ENCODE peak calls at places on chromosomes 7 and 10, in ten cellular contexts. I is ACHN; H is stimulated activated CD8-positive, alpha-beta memory T cell treated with anti-CD3 and anti-CD28 coated beads, Interleukin-15, amount 100 ng/mL, for 24 hours; U is non-pigmented ciliary epithelial cell; Q is SHP77; V is occipital lobe; X is CD8-positive, alpha-beta T cell; Z is iPS DF 6.9; Y is naive thymus-derived CD8-positive, alpha-beta T cell; W is T-helper 2 cell. B is an unnamed sample.

GRCh38 chr7:135713836-135714470 is 14.0 kb downstream of the SLC13A4 start:
- DNase-seq in I (no peak), Y (no peak), H (no peak), Z (no peak), V (no peak), X (no peak), Q (no peak), W (no peak), U (no peak), B (no peak)

GRCh38 chr7:30472081-30472770 is 6.4 kb downstream of the NOD1 start:
- DNase-seq in Z (no peak), Y (no peak), X (no peak), U (no peak), V (no peak), W (no peak), I (no peak), Q (no peak), H (no peak), B (no peak)

GRCh38 chr7:121447191-121447920 is 51.2 kb upstream of the FAM3C start:
- DNase-seq in X (no peak), Q (no peak), H (no peak), U (no peak), Z (no peak), I (no peak), W (no peak), Y (no peak), V (no peak), B (no peak)

GRCh38 chr10:91412688-91413087 is 2.5 kb downstream of the HECTD2 start:
- DNase-seq in V (no peak), Y (no peak), Q (no peak), H (no peak), Z (no peak), W (no peak), I (no peak), U (no peak), X (no peak), B (no peak)

GRCh38 chr7:15554081-15554480 is 7.7 kb downstream of the AGMO start:
- DNase-seq in W (no peak), V (no peak), Y (no peak), I (peak; percentile 31), H (no peak), X (no peak), Q (no peak), Z (no peak), U (no peak), B (no peak)

GRCh38 chr7:70338061-70338460 is 739.8 kb downstream of the AUTS2 start:
- DNase-seq in X (no peak), I (no peak), Q (no peak), W (no peak), V (no peak), H (no peak), Z (no peak), U (no peak), Y (no peak), B (no peak)

GRCh38 chr10:34200355-34200901 is 614.7 kb downstream of the PARD3 start:
- DNase-seq in X (no peak), U (no peak), Y (no peak), Z (no peak), V (no peak), Q (no peak), H (no peak), W (no peak), I (no peak), B (peak; percentile 7)

GRCh38 chr7:152925412-152926147 is 166.0 kb downstream of the ACTR3B start:
- DNase-seq in Q (no peak), W (no peak), U (no peak), Z (peak; percentile 37), V (no peak), Y (no peak), X (no peak), I (no peak), H (no peak), B (no peak)

GRCh38 chr10:67818323-67818722 is 19.7 kb downstream of the DNAJC12 start:
- DNase-seq in U (no peak), W (no peak), Q (peak; percentile 35), V (no peak), Z (no peak), I (peak; percentile 90), Y (no peak), X (no peak), H (no peak), B (no peak)

GRCh38 chr7:142587578-142588191 is 161.6 kb upstream of the PRSS1 start:
- DNase-seq in W (no peak), I (peak; percentile 94), U (no peak), H (no peak), Y (peak; percentile 34), Z (peak; percentile 22), V (no peak), Q (peak; percentile 27), X (no peak), B (peak; percentile 80)

GRCh38 chr10:29096303-29096824 is 192.5 kb upstream of the LYZL1 start:
- DNase-seq in Z (no peak), H (no peak), X (no peak), Y (no peak), V (no peak), Q (no peak), W (no peak), I (no peak), U (no peak), B (no peak)

GRCh38 chr10:13969792-13970140 is 361.0 kb downstream of the FRMD4A start:
- DNase-seq in W (no peak), Z (no peak), Y (no peak), V (no peak), Q (no peak), H (no peak), U (no peak), I (no peak), X (no peak), B (no peak)

GRCh38 chr10:104043854-104044253 is 41.8 kb downstream of the COL17A1 start:
- DNase-seq in U (no peak), Z (no peak), Q (no peak), I (no peak), V (no peak), W (no peak), Y (no peak), X (no peak), H (no peak), B (no peak)

GRCh38 chr10:87177-88080 is 38.3 kb upstream of the TUBB8 start:
- DNase-seq in Q (no peak), Y (no peak), Z (no peak), I (no peak), H (no peak), X (peak; percentile 16), U (no peak), W (no peak), V (no peak), B (peak; percentile 42)

GRCh38 chr7:44307905-44308740 is 17.3 kb downstream of the CAMK2B start:
- DNase-seq in X (peak; percentile 7), W (no peak), V (no peak), I (no peak), Z (no peak), U (no peak), H (no peak), Q (no peak), Y (no peak), B (no peak)

GRCh38 chr10:10869592-10869991 is 148.1 kb upstream of the CELF2 start:
- DNase-seq in W (no peak), H (no peak), X (no peak), Y (no peak), Z (no peak), V (no peak), U (peak; percentile 36), I (no peak), Q (no peak), B (peak; percentile 1)

GRCh38 chr7:47474211-47474936 is 107.5 kb downstream of the TNS3 start:
- DNase-seq in H (no peak), I (no peak), Y (no peak), W (no peak), Q (no peak), Z (no peak), V (no peak), U (no peak), X (no peak), B (no peak)

GRCh38 chr10:27998178-27998953 is 513 bp downstream of the ODAD2 start:
- DNase-seq in X (no peak), Z (peak; percentile 31), Q (no peak), W (no peak), Y (peak; percentile 25), H (no peak), U (no peak), V (peak; percentile 16), I (peak; percentile 38), B (peak; percentile 73)

GRCh38 chr7:112204072-112204775 is 2.0 kb downstream of the DOCK4 start:
- DNase-seq in I (peak; percentile 46), U (no peak), V (peak; percentile 6), Z (no peak), Q (no peak), X (no peak), Y (peak; percentile 5), H (no peak), W (no peak), B (no peak)

GRCh38 chr10:26555719-26556368 is 117.7 kb downstream of the APBB1IP start:
- DNase-seq in Z (no peak), H (no peak), Y (no peak), U (peak; percentile 35), V (no peak), Q (no peak), I (peak; percentile 85), W (no peak), X (no peak), B (peak; percentile 79)

B was measured in NB4.